ENCODE peak calls at places on chromosomes 7 and 10, in six cellular contexts. I is activated T-cell treated with anti-CD3 and anti-CD28 coated beads for 1 hour, L is Caki2, F is RCC 7860, W is natural killer cell, B is erythroblast. Y is an unnamed sample.
A peak's percentile ranks its signal among the peaks of the same experiment; 100 is the strongest.

GRCh38 chr7:53996856-53997255 is 545.3 kb upstream of the VSTM2A start:
- DNase-seq in I (no peak), L (peak; percentile 18), F (no peak), W (no peak), B (no peak), Y (no peak)

GRCh38 chr7:151951672-151952338 is 4.4 kb upstream of the GALNTL5 start:
- DNase-seq in I (no peak), L (no peak), F (no peak), W (no peak), B (no peak), Y (no peak)

GRCh38 chr10:69640196-69640980 is 10.3 kb downstream of the FAM241B start:
- DNase-seq in I (no peak), L (no peak), F (no peak), W (no peak), B (no peak), Y (peak; percentile 8)

GRCh38 chr10:21159669-21160068 is 262.6 kb upstream of the NEBL start:
- DNase-seq in I (no peak), L (no peak), F (no peak), W (no peak), B (no peak), Y (no peak)

GRCh38 chr10:72058989-72059842 is 29.1 kb downstream of the SPOCK2 start:
- DNase-seq in I (no peak), L (no peak), F (no peak), W (no peak), B (no peak), Y (peak; percentile 14)

GRCh38 chr10:66321746-66322145 is 604.1 kb upstream of the LRRTM3 start:
- DNase-seq in I (no peak), L (no peak), F (no peak), W (no peak), B (no peak), Y (no peak)

GRCh38 chr10:63137306-63137705 is 4.2 kb downstream of the NRBF2 start:
- DNase-seq in I (no peak), L (peak; percentile 44), F (no peak), W (no peak), B (no peak), Y (peak; percentile 94)

GRCh38 chr7:123569352-123569999 is 11.9 kb upstream of the NDUFA5 start:
- DNase-seq in I (no peak), L (no peak), F (no peak), W (no peak), B (no peak), Y (no peak)

GRCh38 chr10:68242051-68242450 is 10.1 kb upstream of the ATOH7 start:
- DNase-seq in I (no peak), L (no peak), F (no peak), W (no peak), B (no peak), Y (no peak)

GRCh38 chr10:97607076-97607635 is 17.6 kb downstream of the C10orf62 start:
- DNase-seq in I (no peak), L (no peak), F (no peak), W (no peak), B (no peak), Y (no peak)

GRCh38 chr7:123616244-123616643 is 14.6 kb downstream of the ASB15 start:
- DNase-seq in I (no peak), L (no peak), F (no peak), W (no peak), B (no peak), Y (peak; percentile 63)

GRCh38 chr10:18140957-18141888 is 999 bp downstream of the CACNB2 start:
- DNase-seq in I (no peak), L (no peak), F (no peak), W (no peak), B (no peak), Y (no peak)

GRCh38 chr10:128398103-128398502 is 271.9 kb upstream of the MKI67 start:
- DNase-seq in I (no peak), L (no peak), F (no peak), W (no peak), B (no peak), Y (no peak)

GRCh38 chr10:75407716-75408511 is 6.3 kb upstream of the ZNF503 start:
- DNase-seq in I (no peak), L (no peak), F (no peak), W (no peak), B (no peak), Y (peak; percentile 52)

GRCh38 chr7:105014725-105015630 is 973 bp downstream of the KMT2E start:
- DNase-seq in I (peak; percentile 35), L (peak; percentile 57), F (peak; percentile 31), W (peak; percentile 52), B (peak; percentile 84), Y (peak; percentile 58)

GRCh38 chr7:1122832-1123501 is 35.1 kb downstream of the GPER1 start:
- DNase-seq in I (no peak), L (no peak), F (no peak), W (no peak), B (no peak), Y (no peak)

GRCh38 chr7:1537631-1538412 is 7.3 kb downstream of the MAFK start:
- DNase-seq in I (no peak), L (peak; percentile 99), F (peak; percentile 96), W (no peak), B (peak; percentile 84), Y (peak; percentile 98)

GRCh38 chr10:129373231-129373630 is 93.8 kb upstream of the MGMT start:
- DNase-seq in I (no peak), L (no peak), F (no peak), W (no peak), B (no peak), Y (no peak)

GRCh38 chr10:86600296-86600695 is 54.1 kb upstream of the OPN4 start:
- DNase-seq in I (no peak), L (no peak), F (no peak), W (no peak), B (no peak), Y (no peak)

GRCh38 chr10:15809450-15809849 is 50.9 kb downstream of the MINDY3 start:
- DNase-seq in I (no peak), L (no peak), F (no peak), W (no peak), B (no peak), Y (no peak)

GRCh38 chr7:28984631-28985030 is 26.5 kb upstream of the TRIL start:
- DNase-seq in I (no peak), L (peak; percentile 29), F (peak; percentile 25), W (no peak), B (no peak), Y (peak; percentile 87)

GRCh38 chr10:88851706-88852105 is at the start of gene ANKRD22:
- DNase-seq in I (no peak), L (peak; percentile 46), F (peak; percentile 41), W (no peak), B (no peak), Y (peak; percentile 85)

GRCh38 chr7:24233386-24233785 is 50.6 kb upstream of the NPY start:
- DNase-seq in I (no peak), L (no peak), F (no peak), W (no peak), B (no peak), Y (no peak)

GRCh38 chr10:91366687-91367086 is 43.5 kb upstream of the HECTD2 start:
- DNase-seq in I (no peak), L (no peak), F (no peak), W (no peak), B (no peak), Y (no peak)

GRCh38 chr10:132788180-132788830 is 2.4 kb upstream of the NKX6-2 start:
- DNase-seq in I (no peak), L (no peak), F (no peak), W (no peak), B (peak; percentile 30), Y (peak; percentile 10)

GRCh38 chr7:98878365-98879197 is at the start of gene TRRAP:
- DNase-seq in I (peak; percentile 64), L (peak; percentile 63), F (peak; percentile 35), W (peak; percentile 80), B (peak; percentile 91), Y (peak; percentile 59)

GRCh38 chr7:128254470-128254869 is 13.4 kb downstream of the LEP start:
- DNase-seq in I (no peak), L (no peak), F (no peak), W (no peak), B (no peak), Y (no peak)

GRCh38 chr10:5047912-5048628 is 44.4 kb upstream of the AKR1C2 start:
- DNase-seq in I (no peak), L (no peak), F (no peak), W (no peak), B (no peak), Y (peak; percentile 58)

GRCh38 chr10:21525367-21526183 is at the start of gene SKIDA1:
- DNase-seq in I (peak; percentile 41), L (peak; percentile 89), F (peak; percentile 69), W (peak; percentile 54), B (peak; percentile 85), Y (peak; percentile 91)

GRCh38 chr10:98293550-98294269 is 25.7 kb upstream of the LOXL4 start:
- DNase-seq in I (no peak), L (no peak), F (peak; percentile 11), W (no peak), B (no peak), Y (no peak)

GRCh38 chr7:105219771-105220160 is 169.0 kb downstream of the SRPK2 start:
- DNase-seq in I (no peak), L (no peak), F (peak; percentile 74), W (no peak), B (no peak), Y (peak; percentile 78)

GRCh38 chr7:129530881-129531391 is 28.6 kb downstream of the SMKR1 start:
- DNase-seq in I (no peak), L (peak; percentile 50), F (peak; percentile 86), W (no peak), B (no peak), Y (peak; percentile 70)

GRCh38 chr7:2732959-2733584 is 45.1 kb downstream of the AMZ1 start:
- DNase-seq in I (no peak), L (no peak), F (no peak), W (no peak), B (peak; percentile 71), Y (peak; percentile 65)

GRCh38 chr10:48658243-48658888 is 26.3 kb upstream of the WDFY4 start:
- DNase-seq in I (peak; percentile 41), L (peak; percentile 45), F (peak; percentile 48), W (peak; percentile 51), B (peak; percentile 76), Y (peak; percentile 49)

GRCh38 chr7:74026406-74027123 is 1.4 kb upstream of the ELN start:
- DNase-seq in I (peak; percentile 51), L (peak; percentile 34), F (peak; percentile 30), W (peak; percentile 68), B (peak; percentile 71), Y (peak; percentile 42)

GRCh38 chr7:100865372-100865911 is 1.7 kb upstream of the TRIP6 start:
- DNase-seq in I (no peak), L (no peak), F (peak; percentile 48), W (no peak), B (no peak), Y (no peak)

GRCh38 chr7:1978656-1979590 is 253.8 kb downstream of the MAD1L1 start:
- DNase-seq in I (no peak), L (no peak), F (no peak), W (no peak), B (no peak), Y (no peak)

Y was measured in iris pigment epithelial cell.